ENCODE peak calls at places on chromosomes 1 and 21, in five cellular contexts. B is Peyer's patch, L is psoas muscle, X is colonic mucosa, E is PC-9. N is an unnamed sample.

GRCh38 chr1:238319957-238320356 is 429.2 kb upstream of the ZP4 start:
- DNase-seq in E (no peak), B (no peak), X (no peak), L (no peak), N (no peak)

GRCh38 chr21:15976807-15977206 is 247.0 kb downstream of the USP25 start:
- DNase-seq in B (no peak), X (no peak), E (no peak), L (no peak), N (no peak)

GRCh38 chr1:225481738-225482137 is 53.9 kb upstream of the LBR start:
- DNase-seq in E (no peak), X (no peak), B (no peak), L (no peak), N (no peak)

GRCh38 chr1:226882631-226883409 is 12.4 kb downstream of the PSEN2 start:
- DNase-seq in X (no peak), B (no peak), E (no peak), L (no peak), N (no peak)

GRCh38 chr1:21663251-21663950 is 5.8 kb downstream of the RAP1GAP start:
- DNase-seq in B (peak), X (no peak), L (no peak), E (no peak), N (no peak)

GRCh38 chr1:21447311-21447710 is 7.4 kb downstream of the NBPF3 start:
- DNase-seq in L (no peak), X (no peak), E (no peak), B (no peak), N (no peak)

GRCh38 chr1:235093013-235093618 is 35.5 kb downstream of the TOMM20 start:
- DNase-seq in B (peak), L (no peak), E (no peak), X (peak), N (no peak)

GRCh38 chr1:3249846-3250501 is 181.0 kb downstream of the PRDM16 start:
- DNase-seq in X (no peak), E (no peak), L (no peak), B (peak), N (peak)

GRCh38 chr1:229599218-229599812 is 26.6 kb downstream of the TAF5L start:
- DNase-seq in E (no peak), L (no peak), B (no peak), X (no peak), N (no peak)

GRCh38 chr1:209433649-209434031 is 149.9 kb upstream of the CAMK1G start:
- DNase-seq in L (no peak), X (no peak), E (peak), B (no peak), N (no peak)

GRCh38 chr21:41316641-41317392 is at the start of gene FAM3B:
- DNase-seq in E (no peak), X (no peak), B (peak), L (no peak), N (peak)

GRCh38 chr1:100657876-100658715 is 61.4 kb upstream of the VCAM1 start:
- DNase-seq in B (no peak), E (no peak), L (no peak), X (no peak), N (no peak)

GRCh38 chr21:46108827-46109226 is 10.9 kb downstream of the COL6A2 start:
- DNase-seq in L (no peak), B (peak), E (no peak), X (no peak), N (no peak)
- H3K27ac ChIP-seq in L (no peak), B (no peak), E (no peak), X (no peak), N (no peak)

GRCh38 chr1:112817555-112818373 is 102.6 kb upstream of the PPM1J start:
- DNase-seq in L (no peak), E (no peak), B (no peak), X (no peak), N (no peak)

GRCh38 chr1:112815376-112815775 is 100.2 kb upstream of the PPM1J start:
- DNase-seq in X (no peak), B (no peak), L (no peak), E (no peak), N (no peak)

DNA sequence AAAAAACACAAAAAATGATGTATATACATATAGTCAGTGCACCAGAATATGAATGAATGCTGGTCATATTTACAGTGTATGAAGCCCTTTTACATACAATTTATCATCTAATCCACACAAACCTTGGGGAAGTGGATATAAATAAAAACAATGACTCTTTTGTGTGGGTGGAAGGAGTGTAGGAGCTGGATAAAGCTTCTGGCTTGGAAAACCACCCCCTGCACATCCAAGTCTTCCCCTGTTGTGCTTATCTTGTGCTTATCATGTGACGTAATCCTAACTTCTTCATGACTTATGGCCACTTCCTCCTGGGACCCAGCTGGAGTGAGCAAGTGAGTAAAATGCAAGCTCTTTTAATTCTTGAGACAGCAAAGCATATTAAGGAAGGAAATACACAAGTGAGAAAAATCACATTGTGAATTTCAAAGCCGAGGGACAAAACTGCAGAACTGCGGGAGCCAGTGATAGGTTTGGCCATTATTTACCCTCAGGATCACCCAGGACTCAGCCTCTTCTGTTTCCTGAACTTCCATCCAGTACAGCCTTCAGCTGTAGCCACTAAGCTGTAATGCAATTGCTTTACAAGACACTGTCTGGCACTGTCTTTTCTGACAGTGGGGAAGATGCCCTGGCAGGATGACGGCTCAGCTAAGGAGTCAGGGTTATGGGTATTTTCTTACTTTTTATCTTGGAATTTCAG is 104.0 kb upstream of the PPM1J start:
- DNase-seq in X (peak), E (peak), B (no peak), L (no peak), N (no peak)
- H3K4me3 ChIP-seq in X (no peak), E (no peak), B (no peak), L (no peak), N (no peak)

DNA sequence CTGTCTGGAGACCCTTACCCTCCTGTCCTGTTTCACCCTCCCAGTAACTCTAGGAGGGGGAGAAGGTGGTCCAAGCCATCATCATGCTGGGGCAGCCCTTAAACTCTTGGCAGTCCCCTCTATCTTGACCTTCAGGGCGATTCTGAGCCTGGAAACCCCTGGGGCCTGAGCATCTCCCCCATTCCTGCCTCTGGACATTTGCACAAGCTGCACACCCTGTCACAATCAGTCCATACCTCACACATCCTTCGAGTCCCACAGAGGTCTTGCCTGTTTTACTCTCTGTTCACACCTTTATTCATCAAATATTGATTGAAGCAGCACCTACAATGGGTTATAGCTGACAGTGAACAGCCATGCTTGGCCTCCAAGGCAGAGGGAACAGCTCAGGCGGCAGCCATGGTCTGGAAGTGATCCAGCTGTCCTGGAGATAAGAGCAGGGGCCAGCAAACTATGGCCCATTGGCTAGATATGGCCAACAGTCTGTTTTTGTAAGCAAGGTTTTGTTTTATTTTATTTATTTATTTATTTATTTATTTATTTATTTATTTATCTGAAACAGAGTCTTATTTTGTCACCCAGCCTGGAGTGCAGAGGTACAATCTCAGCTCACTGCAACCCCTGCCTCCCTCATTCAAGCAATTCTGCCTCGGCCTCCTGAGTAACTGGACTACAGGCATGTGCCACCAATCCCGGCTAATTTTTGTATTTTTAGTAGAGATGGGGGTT is 7.1 kb upstream of the FAM131C start:
- DNase-seq in E (no peak), B (no peak), L (no peak), X (no peak), N (peak)
- H3K27ac ChIP-seq in E (no peak), B (no peak), L (no peak), X (no peak), N (no peak)

GRCh38 chr1:171432473-171432872 is 52.9 kb upstream of the PRRC2C start:
- DNase-seq in E (no peak), X (no peak), B (no peak), L (no peak), N (no peak)

GRCh38 chr1:171433451-171433850 is 51.9 kb upstream of the PRRC2C start:
- DNase-seq in X (no peak), B (no peak), L (no peak), E (no peak), N (no peak)

GRCh38 chr1:171431994-171432393 is 53.3 kb upstream of the PRRC2C start:
- DNase-seq in X (no peak), B (no peak), L (no peak), E (no peak), N (no peak)

GRCh38 chr1:171438441-171438840 is 46.9 kb upstream of the PRRC2C start:
- DNase-seq in E (no peak), X (peak), L (peak), B (no peak), N (peak)

GRCh38 chr1:171434717-171435346 is 50.5 kb upstream of the PRRC2C start:
- DNase-seq in E (no peak), B (no peak), L (no peak), X (no peak), N (no peak)
- H3K4me3 ChIP-seq in E (no peak), B (no peak), L (no peak), X (no peak), N (no peak)

GRCh38 chr1:199101635-199102034 is 462.8 kb downstream of the PTPRC start:
- DNase-seq in B (no peak), X (no peak), E (no peak), L (no peak), N (no peak)
- H3K27ac ChIP-seq in B (no peak), X (no peak), E (no peak), L (no peak), N (no peak)

GRCh38 chr1:156492591-156493080 is 7.9 kb downstream of the MEF2D start:
- DNase-seq in L (peak), B (no peak), X (peak), E (no peak), N (no peak)

GRCh38 chr1:156493154-156493631 is 7.4 kb downstream of the MEF2D start:
- DNase-seq in E (no peak), L (peak), B (no peak), X (no peak), N (peak)

GRCh38 chr1:156492013-156492590 is 8.5 kb downstream of the MEF2D start:
- DNase-seq in X (no peak), B (no peak), L (peak), E (no peak), N (no peak)

GRCh38 chr1:156494309-156494895 is 6.2 kb downstream of the MEF2D start:
- DNase-seq in B (no peak), E (no peak), L (peak), X (no peak), N (no peak)

DNA sequence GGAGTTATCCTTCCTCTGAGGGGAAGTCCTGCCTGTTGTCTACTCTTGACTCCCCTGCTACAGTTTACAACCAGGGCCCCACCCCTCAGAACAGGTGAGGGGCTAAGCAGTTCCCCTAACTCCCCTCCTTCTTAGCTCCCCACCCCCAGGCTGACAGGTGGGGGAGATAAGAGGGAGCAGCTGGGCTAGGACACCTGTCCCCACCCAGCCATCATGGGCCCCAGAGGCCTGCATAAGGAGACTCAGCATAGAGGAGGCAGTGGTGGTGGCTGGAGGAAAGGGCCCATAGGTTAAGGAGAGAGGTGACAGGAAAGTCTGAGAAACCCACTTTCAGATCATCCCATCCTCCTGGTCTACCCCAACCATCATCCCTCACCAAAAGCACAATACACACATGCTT is 6.8 kb downstream of the MEF2D start:
- DNase-seq in E (no peak), L (peak), X (no peak), B (no peak), N (no peak)
- H3K4me3 ChIP-seq in E (no peak), L (peak), X (no peak), B (no peak), N (no peak)

DNA sequence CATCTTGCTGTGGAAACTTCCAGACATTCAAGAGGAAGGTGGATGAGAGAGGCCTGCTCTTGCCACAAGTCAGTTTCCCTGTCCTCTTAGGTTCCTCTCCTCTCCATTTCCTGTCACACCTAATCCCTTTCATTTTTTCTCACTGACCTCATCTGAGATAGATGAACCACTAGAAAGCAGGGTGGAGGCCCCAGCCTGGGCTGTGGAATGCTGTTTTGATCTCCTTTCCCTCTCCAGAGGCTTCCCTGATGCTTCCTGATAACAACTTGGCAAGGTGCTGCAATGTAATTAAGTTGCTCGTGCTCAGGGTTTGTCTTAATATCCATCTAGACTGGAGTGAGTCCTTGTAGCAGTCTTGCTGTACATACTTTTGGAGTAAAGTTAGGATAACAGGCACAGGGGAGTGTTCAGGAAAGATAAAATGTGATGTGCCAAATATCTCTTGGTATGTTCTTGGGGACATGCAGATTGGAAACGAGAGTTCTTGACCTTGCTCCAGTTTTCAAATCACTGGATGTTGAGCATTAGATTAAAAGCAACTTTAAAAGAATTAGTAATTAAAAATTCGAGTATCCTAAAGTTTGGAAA is 11.2 kb downstream of the LRRC42 start:
- DNase-seq in E (peak), L (no peak), B (no peak), X (peak), N (no peak)
- H3K27ac ChIP-seq in E (peak), L (no peak), B (peak), X (no peak), N (peak)